ENCODE peak calls at places on chromosomes 16 and 17, in seven cellular contexts. K is colonic mucosa; X is HEK293T; R is stimulated activated CD8-positive, alpha-beta memory T cell treated with anti-CD3 and anti-CD28 coated beads, Interleukin-4, amount 100 ng/mL, for 1 hour; L is NCI-H2171 treated with DMSO at 0.1 percent for 48 hours; F is mesothelial cell of epicardium; S is thoracic aorta. A is an unnamed sample.

GRCh38 chr17:66727634-66728570 is 107.0 kb upstream of the CACNG5 start:
- DNase-seq in K (peak), R (no peak), L (peak), F (peak), X (peak), S (no peak), A (no peak)

GRCh38 chr16:770411-770810 is 9.9 kb downstream of the MSLN start:
- DNase-seq in K (no peak), F (no peak), X (no peak), R (no peak), L (no peak), S (no peak), A (no peak)

GRCh38 chr16:71837150-71837549 is 8.6 kb upstream of the ATXN1L start:
- DNase-seq in S (no peak), L (no peak), F (no peak), X (no peak), K (no peak), R (no peak), A (no peak)

GRCh38 chr16:77289331-77289809 is 90.2 kb downstream of the SYCE1L start:
- DNase-seq in K (no peak), X (no peak), F (no peak), L (no peak), R (no peak), S (no peak), A (no peak)

GRCh38 chr16:10870137-10870776 is 6.7 kb upstream of the CIITA start:
- DNase-seq in K (no peak), X (no peak), L (no peak), F (no peak), R (no peak), S (no peak), A (no peak)

GRCh38 chr16:12295395-12295794 is 318.9 kb downstream of the SNX29 start:
- DNase-seq in S (no peak), K (no peak), X (no peak), F (no peak), R (no peak), L (no peak), A (no peak)

GRCh38 chr16:24689128-24689527 is 40.3 kb upstream of the TNRC6A start:
- DNase-seq in K (no peak), R (no peak), F (no peak), X (peak), S (no peak), L (peak), A (peak)

GRCh38 chr16:69407702-69408323 is 16.6 kb upstream of the CYB5B start:
- DNase-seq in L (no peak), X (no peak), R (no peak), S (no peak), K (no peak), F (no peak), A (no peak)

GRCh38 chr17:75352079-75352569 is 53.4 kb downstream of the GRB2 start:
- DNase-seq in F (peak), S (no peak), L (peak), K (no peak), R (no peak), X (peak), A (no peak)